ENCODE peak calls at places on chromosome 3, in eight cellular contexts. T, M, N, L, Q, W, Z and B are unnamed samples.

GRCh38 chr3:41026394-41027177 is 172.7 kb upstream of the CTNNB1 start:
- DNase-seq in W (no peak), L (peak), Z (peak), T (peak), M (peak), Q (no peak), N (peak), B (peak)

GRCh38 chr3:166752214-166752613 is 627.9 kb downstream of the ZBBX start:
- DNase-seq in M (no peak), W (no peak), T (no peak), L (no peak), N (no peak), Z (no peak), Q (no peak), B (no peak)

GRCh38 chr3:52769786-52770445 is 824 bp downstream of the NEK4 start:
- DNase-seq in W (no peak), N (no peak), M (no peak), T (no peak), Z (no peak), L (no peak), Q (no peak), B (no peak)

GRCh38 chr3:160725326-160725725 is 30.7 kb upstream of the PPM1L start:
- DNase-seq in W (no peak), T (no peak), N (no peak), Z (no peak), M (no peak), L (no peak), Q (no peak), B (no peak)

GRCh38 chr3:159059395-159059794 is 257.5 kb downstream of the MFSD1 start:
- DNase-seq in N (no peak), Q (no peak), Z (no peak), L (no peak), W (no peak), M (no peak), T (no peak), B (no peak)

GRCh38 chr3:70716832-70717231 is 404.4 kb upstream of the MDFIC2 start:
- DNase-seq in W (no peak), N (peak), L (no peak), Z (peak), M (no peak), Q (no peak), T (peak), B (peak)

GRCh38 chr3:17057316-17057715 is 172.6 kb downstream of the PLCL2 start:
- DNase-seq in W (no peak), Q (no peak), L (no peak), M (no peak), T (no peak), N (no peak), Z (no peak), B (no peak)

GRCh38 chr3:44039006-44039405 is 202.7 kb upstream of the TOPAZ1 start:
- DNase-seq in T (no peak), N (no peak), L (no peak), W (no peak), Q (no peak), Z (no peak), M (no peak), B (no peak)

GRCh38 chr3:138405486-138405885 is 28.9 kb upstream of the ESYT3 start:
- DNase-seq in T (no peak), N (no peak), Z (no peak), L (no peak), Q (no peak), M (no peak), W (no peak), B (no peak)

GRCh38 chr3:125281411-125281810 is 68.9 kb upstream of the SLC12A8 start:
- DNase-seq in T (no peak), L (no peak), Z (no peak), M (no peak), W (no peak), Q (no peak), N (no peak), B (no peak)

GRCh38 chr3:159945930-159946329 is 42.7 kb upstream of the IL12A start:
- DNase-seq in M (no peak), W (no peak), Z (no peak), Q (no peak), N (no peak), L (no peak), T (no peak), B (no peak)

GRCh38 chr3:120145498-120146285 is 51.4 kb upstream of the GSK3B start:
- DNase-seq in Z (no peak), Q (no peak), L (peak), T (no peak), M (no peak), N (no peak), W (no peak), B (no peak)

GRCh38 chr3:190101320-190102117 is 19.2 kb downstream of the P3H2 start:
- DNase-seq in T (no peak), Q (no peak), N (no peak), Z (no peak), W (no peak), L (no peak), M (no peak), B (no peak)

GRCh38 chr3:173221010-173221409 is 80.0 kb upstream of the SPATA16 start:
- DNase-seq in Q (no peak), N (no peak), T (no peak), Z (no peak), M (peak), L (peak), W (no peak), B (no peak)

GRCh38 chr3:123346726-123347125 is 102.2 kb downstream of the ADCY5 start:
- DNase-seq in M (no peak), Q (no peak), L (no peak), N (no peak), T (no peak), Z (peak), W (no peak), B (no peak)

GRCh38 chr3:149128856-149129255 is 582 bp upstream of the HPS3 start:
- DNase-seq in Q (no peak), M (no peak), Z (no peak), L (no peak), N (no peak), W (no peak), T (no peak), B (no peak)

GRCh38 chr3:183862610-183863009 is 22.1 kb downstream of the PARL start:
- DNase-seq in N (no peak), Z (no peak), L (no peak), W (no peak), M (no peak), Q (no peak), T (no peak), B (no peak)

GRCh38 chr3:179526989-179527391 is 35.7 kb upstream of the ACTL6A start:
- DNase-seq in T (peak), Z (peak), M (no peak), N (peak), Q (no peak), W (no peak), L (no peak), B (peak)

GRCh38 chr3:82509951-82510603 is 748.6 kb upstream of the GBE1 start:
- DNase-seq in W (no peak), N (no peak), M (no peak), L (no peak), T (no peak), Z (no peak), Q (no peak), B (no peak)

GRCh38 chr3:85576801-85577200 is 618.0 kb downstream of the CADM2 start:
- DNase-seq in Z (no peak), N (no peak), W (no peak), L (no peak), Q (no peak), T (no peak), M (no peak), B (no peak)

GRCh38 chr3:26963356-26963742 is 340.8 kb downstream of the LRRC3B start:
- DNase-seq in N (no peak), M (peak), L (no peak), Z (no peak), Q (no peak), W (no peak), T (no peak), B (no peak)

GRCh38 chr3:39809181-39809994 is at the start of gene MYRIP:
- DNase-seq in M (peak), N (no peak), Z (peak), L (peak), W (peak), Q (peak), T (peak), B (peak)

GRCh38 chr3:114409291-114409690 is 115.5 kb downstream of the TIGIT start:
- DNase-seq in W (no peak), M (no peak), N (no peak), Z (no peak), L (no peak), T (peak), Q (no peak), B (no peak)
- H3K27ac ChIP-seq in W (peak), M (no peak), N (peak), Z (no peak), L (no peak), T (peak), Q (no peak), B (peak)

GRCh38 chr3:152279474-152279873 is 10.7 kb downstream of the MBNL1 start:
- DNase-seq in Q (no peak), N (no peak), W (no peak), Z (no peak), M (no peak), T (no peak), L (no peak), B (no peak)
- TF ChIP-seq POLR2A in Q (no peak), N (no peak), W (no peak), Z (no peak), M (no peak), T (no peak), L (no peak), B (no peak)

GRCh38 chr3:109050591-109051167 is 67.3 kb downstream of the MORC1 start:
- DNase-seq in T (peak), M (peak), N (no peak), L (peak), W (no peak), Q (no peak), Z (no peak), B (no peak)
- TF ChIP-seq CTCF in T (peak), M (peak), N (no peak), L (peak), W (no peak), Q (peak), Z (no peak), B (no peak)

DNA sequence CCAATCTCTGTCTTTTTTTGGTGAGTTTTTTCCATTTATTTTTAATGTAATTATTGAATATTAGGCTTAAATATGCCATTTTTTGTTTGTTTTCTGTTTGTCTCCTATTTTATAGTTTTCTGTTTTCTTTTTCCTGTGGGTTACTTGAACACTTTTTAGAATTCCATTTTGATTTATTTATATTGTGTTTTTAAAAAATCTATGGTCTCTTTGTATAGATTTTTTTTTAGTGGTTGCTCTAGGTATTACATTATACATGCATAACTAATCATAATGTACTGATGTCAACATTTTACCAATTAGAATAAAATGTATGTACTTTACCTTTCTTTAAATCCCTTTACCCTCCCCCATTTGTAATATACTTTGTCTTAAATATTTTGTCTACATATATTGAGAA is 56.2 kb downstream of the RASA2 start:
- DNase-seq in Z (no peak), W (no peak), Q (no peak), L (no peak), T (no peak), N (no peak), M (no peak), B (no peak)
- H3K27ac ChIP-seq in Z (no peak), W (no peak), Q (no peak), L (no peak), T (no peak), N (no peak), M (no peak), B (no peak)